ENCODE peak calls at places on chromosomes 12 and 14, in six cellular contexts. L is CMK, V is frontal cortex, D is KG1, M is nephron progenitor cell, U is adrenal gland. O is an unnamed sample.

GRCh38 chr12:71014180-71014785 is 93.7 kb upstream of the PTPRR start:
- DNase-seq in L (no peak), V (no peak), D (no peak), M (no peak), U (no peak), O (peak; percentile 59)

GRCh38 chr14:104093366-104094055 is 8.0 kb downstream of the ASPG start:
- DNase-seq in L (no peak), V (no peak), D (no peak), M (peak; percentile 34), U (no peak), O (no peak)

GRCh38 chr14:71988954-71989353 is 56.7 kb downstream of the RGS6 start:
- DNase-seq in L (no peak), V (no peak), D (no peak), M (no peak), U (no peak), O (no peak)

GRCh38 chr12:67456281-67456918 is 187.2 kb downstream of the CAND1 start:
- DNase-seq in L (no peak), V (no peak), D (no peak), M (no peak), U (peak; percentile 78), O (peak; percentile 33)

GRCh38 chr12:51922762-51923505 is 15.6 kb downstream of the ACVRL1 start:
- DNase-seq in L (no peak), V (no peak), D (no peak), M (no peak), U (peak; percentile 65), O (no peak)

GRCh38 chr12:85527192-85527591 is 247.2 kb downstream of the ALX1 start:
- DNase-seq in L (no peak), V (no peak), D (no peak), M (no peak), U (no peak), O (no peak)

GRCh38 chr12:121626853-121627623 is 708 bp downstream of the ORAI1 start:
- DNase-seq in L (peak; percentile 69), V (peak; percentile 54), D (peak; percentile 55), M (peak; percentile 62), U (peak; percentile 56), O (peak; percentile 84)

GRCh38 chr14:77111021-77111420 is 13.0 kb downstream of the CIPC start:
- DNase-seq in L (no peak), V (no peak), D (no peak), M (no peak), U (no peak), O (peak; percentile 95)

GRCh38 chr12:54991161-54991991 is 6.8 kb upstream of the TESPA1 start:
- DNase-seq in L (no peak), V (no peak), D (no peak), M (no peak), U (no peak), O (no peak)

O was measured in neural progenitor cell.